ENCODE peak calls at places on chromosomes 3 and 15, in five cellular contexts. X is kidney glomerular epithelial cell, S is cardiac fibroblast, D is ureter, U is ascending aorta. G is an unnamed sample.

GRCh38 chr3:56309465-56309864 is 158.8 kb downstream of the ERC2 start:
- DNase-seq in X (no peak), S (no peak), D (no peak), U (no peak), G (no peak)

GRCh38 chr3:115862099-115862498 is 238.8 kb downstream of the GAP43 start:
- DNase-seq in X (no peak), S (no peak), D (no peak), U (no peak), G (no peak)

GRCh38 chr15:91816942-91817341 is 36.6 kb upstream of the SLCO3A1 start:
- DNase-seq in X (no peak), S (no peak), D (no peak), U (no peak), G (no peak)

GRCh38 chr3:152203677-152204076 is 65.1 kb upstream of the MBNL1 start:
- DNase-seq in X (no peak), S (peak), D (no peak), U (no peak), G (no peak)

GRCh38 chr3:44902628-44903027 is 28.2 kb downstream of the TGM4 start:
- DNase-seq in X (peak), S (no peak), D (no peak), U (no peak), G (no peak)

GRCh38 chr15:66833372-66833771 is 131.3 kb downstream of the SMAD6 start:
- DNase-seq in X (no peak), S (no peak), D (no peak), U (no peak), G (no peak)

GRCh38 chr3:108602249-108602934 is 12.9 kb downstream of the DZIP3 start:
- DNase-seq in X (peak), S (no peak), D (no peak), U (no peak), G (peak)

GRCh38 chr3:102069211-102069662 is 219.9 kb downstream of the NFKBIZ start:
- DNase-seq in X (peak), S (peak), D (no peak), U (no peak), G (no peak)

GRCh38 chr15:95174880-95175279 is 943.5 kb downstream of the MCTP2 start:
- DNase-seq in X (peak), S (peak), D (no peak), U (no peak), G (no peak)

GRCh38 chr15:59524331-59524731 is 86.3 kb downstream of the FAM81A start:
- DNase-seq in X (no peak), S (no peak), D (peak), U (no peak), G (no peak)

GRCh38 chr3:106345353-106346027 is 476.7 kb upstream of the CBLB start:
- DNase-seq in X (peak), S (peak), D (no peak), U (no peak), G (no peak)

GRCh38 chr15:91891788-91892187 is 38.3 kb downstream of the SLCO3A1 start:
- DNase-seq in X (no peak), S (no peak), D (no peak), U (no peak), G (no peak)

GRCh38 chr15:66233487-66234415 is 19.8 kb downstream of the MEGF11 start:
- DNase-seq in X (no peak), S (peak), D (no peak), U (no peak), G (no peak)

GRCh38 chr15:85620321-85621044 is 174.2 kb downstream of the KLHL25 start:
- DNase-seq in X (peak), S (peak), D (no peak), U (peak), G (no peak)

GRCh38 chr3:15051531-15051930 is 13.6 kb downstream of the MRPS25 start:
- DNase-seq in X (peak), S (peak), D (peak), U (no peak), G (peak)

GRCh38 chr3:179653106-179653776 is 401 bp downstream of the USP13 start:
- DNase-seq in X (peak), S (peak), D (peak), U (peak), G (peak)